ENCODE peak calls at places on chromosomes 1 and 21, in five cellular contexts. T is activated T-cell treated with anti-CD3 and anti-CD28 coated beads, Interleukin-2, amount 50 U/mL, for 72 hours; H is Peyer's patch; Y is adrenal gland; E is HCEC 1CT. L is an unnamed sample.

GRCh38 chr21:23162213-23162946 is 2164.2 kb downstream of the NCAM2 start:
- DNase-seq in T (no peak), H (no peak), Y (no peak), E (no peak), L (no peak)

GRCh38 chr1:238406098-238406497 is 515.4 kb upstream of the ZP4 start:
- DNase-seq in T (no peak), H (no peak), Y (no peak), E (no peak), L (no peak)

GRCh38 chr1:12511516-12512468 is 106.2 kb downstream of the DHRS3 start:
- DNase-seq in T (no peak), H (no peak), Y (no peak), E (peak), L (no peak)

GRCh38 chr1:14625587-14626447 is 27.3 kb downstream of the KAZN start:
- DNase-seq in T (no peak), H (no peak), Y (no peak), E (no peak), L (no peak)

GRCh38 chr1:23533288-23534130 is 2.5 kb upstream of the E2F2 start:
- DNase-seq in T (no peak), H (no peak), Y (no peak), E (no peak), L (no peak)

GRCh38 chr1:63322248-63322943 is at the start of gene FOXD3:
- DNase-seq in T (peak), H (peak), Y (peak), E (peak), L (no peak)

GRCh38 chr1:7702365-7702764 is 68.7 kb upstream of the VAMP3 start:
- DNase-seq in T (no peak), H (no peak), Y (no peak), E (no peak), L (no peak)

GRCh38 chr21:43976661-43977060 is 35.4 kb upstream of the TRAPPC10 start:
- DNase-seq in T (no peak), H (no peak), Y (no peak), E (no peak), L (no peak)

GRCh38 chr1:41072051-41072450 is 50.5 kb upstream of the SLFNL1 start:
- DNase-seq in T (no peak), H (no peak), Y (no peak), E (peak), L (no peak)